ENCODE peak calls at places on chromosomes 7 and 10, in nine cellular contexts. Q, E, L, X, C, H, T, I and N are unnamed samples.

GRCh38 chr7:98137826-98138151 is 31.1 kb downstream of the LMTK2 start:
- DNase-seq in Q (no peak), E (no peak), L (no peak), X (no peak), C (no peak), H (no peak), T (no peak), I (no peak), N (no peak)

GRCh38 chr10:119129721-119130120 is 25.8 kb downstream of the DENND10 start:
- DNase-seq in Q (no peak), E (no peak), L (no peak), X (no peak), C (no peak), H (no peak), T (no peak), I (no peak), N (no peak)

GRCh38 chr7:44075296-44076075 is 6.8 kb downstream of the POLM start:
- DNase-seq in Q (no peak), E (no peak), L (no peak), X (no peak), C (no peak), H (no peak), T (no peak), I (no peak), N (no peak)

GRCh38 chr10:5283305-5284158 is 81.2 kb upstream of the UCN3 start:
- DNase-seq in Q (peak; percentile 1), E (peak; percentile 41), L (peak; percentile 59), X (peak; percentile 27), C (peak; percentile 72), H (peak; percentile 28), T (peak; percentile 54), I (no peak), N (peak; percentile 11)

GRCh38 chr10:43035785-43036184 is 41.1 kb upstream of the RET start:
- DNase-seq in Q (no peak), E (no peak), L (no peak), X (no peak), C (no peak), H (no peak), T (no peak), I (no peak), N (no peak)

GRCh38 chr7:127487381-127487780 is 94.9 kb upstream of the ZNF800 start:
- DNase-seq in Q (no peak), E (no peak), L (no peak), X (no peak), C (no peak), H (no peak), T (no peak), I (no peak), N (no peak)

GRCh38 chr10:690227-691161 is 1.0 kb upstream of the DIP2C start:
- DNase-seq in Q (no peak), E (no peak), L (peak; percentile 40), X (peak; percentile 39), C (no peak), H (no peak), T (no peak), I (no peak), N (no peak)

GRCh38 chr10:1598393-1599153 is 138.8 kb downstream of the ADARB2 start:
- DNase-seq in Q (no peak), E (no peak), L (no peak), X (no peak), C (no peak), H (no peak), T (no peak), I (no peak), N (no peak)

GRCh38 chr10:90592903-90593302 is 264.9 kb downstream of the HTR7 start:
- DNase-seq in Q (peak; percentile 26), E (no peak), L (peak; percentile 60), X (no peak), C (no peak), H (no peak), T (no peak), I (peak; percentile 57), N (peak; percentile 31)

GRCh38 chr10:97766996-97767924 is 4.5 kb downstream of the SFRP5 start:
- DNase-seq in Q (no peak), E (no peak), L (no peak), X (no peak), C (no peak), H (no peak), T (no peak), I (no peak), N (no peak)

GRCh38 chr7:696426-697258 is 29.9 kb upstream of the DNAAF5 start:
- DNase-seq in Q (no peak), E (no peak), L (no peak), X (no peak), C (no peak), H (no peak), T (no peak), I (no peak), N (no peak)

GRCh38 chr10:132443605-132443997 is 46.6 kb downstream of the PWWP2B start:
- DNase-seq in Q (no peak), E (peak; percentile 58), L (peak; percentile 48), X (peak; percentile 73), C (no peak), H (peak; percentile 29), T (peak; percentile 61), I (no peak), N (no peak)

GRCh38 chr7:2864999-2865670 is 21.0 kb upstream of the GNA12 start:
- DNase-seq in Q (peak; percentile 28), E (peak; percentile 63), L (peak; percentile 68), X (peak; percentile 74), C (peak; percentile 70), H (peak; percentile 54), T (peak; percentile 71), I (peak; percentile 82), N (peak; percentile 53)

GRCh38 chr10:121284952-121285351 is 313.3 kb downstream of the FGFR2 start:
- DNase-seq in Q (peak; percentile 61), E (no peak), L (no peak), X (no peak), C (no peak), H (no peak), T (no peak), I (no peak), N (peak; percentile 1)

GRCh38 chr7:108171164-108171563 is 41.0 kb upstream of the LAMB4 start:
- DNase-seq in Q (no peak), E (no peak), L (no peak), X (no peak), C (no peak), H (no peak), T (no peak), I (no peak), N (no peak)

GRCh38 chr7:75534727-75535307 is 42.7 kb downstream of the SPDYE5 start:
- DNase-seq in Q (no peak), E (no peak), L (peak; percentile 92), X (no peak), C (no peak), H (peak; percentile 78), T (no peak), I (no peak), N (no peak)

GRCh38 chr7:84153005-84153404 is 41.6 kb downstream of the SEMA3A start:
- DNase-seq in Q (no peak), E (no peak), L (no peak), X (no peak), C (no peak), H (no peak), T (no peak), I (no peak), N (no peak)

GRCh38 chr7:137535579-137535978 is 192.0 kb upstream of the PTN start:
- DNase-seq in Q (no peak), E (no peak), L (no peak), X (no peak), C (no peak), H (no peak), T (no peak), I (no peak), N (no peak)

GRCh38 chr7:149790754-149791360 is 17.5 kb upstream of the ZNF467 start:
- DNase-seq in Q (no peak), E (no peak), L (no peak), X (no peak), C (no peak), H (no peak), T (no peak), I (no peak), N (no peak)

GRCh38 chr7:754531-755420 is 27.7 kb upstream of the PRKAR1B start:
- DNase-seq in Q (no peak), E (no peak), L (no peak), X (no peak), C (no peak), H (no peak), T (no peak), I (no peak), N (no peak)

GRCh38 chr10:93376372-93377296 is 105.5 kb downstream of the MYOF start:
- DNase-seq in Q (peak; percentile 36), E (peak; percentile 23), L (peak; percentile 97), X (peak; percentile 69), C (peak; percentile 75), H (peak; percentile 87), T (no peak), I (peak; percentile 53), N (peak; percentile 46)

GRCh38 chr7:71687831-71688599 is 556.1 kb downstream of the GALNT17 start:
- DNase-seq in Q (no peak), E (no peak), L (no peak), X (no peak), C (no peak), H (no peak), T (no peak), I (no peak), N (no peak)

GRCh38 chr10:133125901-133126300 is 34.1 kb upstream of the KNDC1 start:
- DNase-seq in Q (no peak), E (no peak), L (no peak), X (no peak), C (no peak), H (no peak), T (no peak), I (no peak), N (no peak)

GRCh38 chr10:48806282-48806681 is 121.6 kb downstream of the WDFY4 start:
- DNase-seq in Q (no peak), E (no peak), L (no peak), X (no peak), C (no peak), H (no peak), T (no peak), I (no peak), N (no peak)

GRCh38 chr7:131652934-131653333 is 96.5 kb upstream of the PODXL start:
- DNase-seq in Q (no peak), E (no peak), L (peak; percentile 32), X (no peak), C (no peak), H (no peak), T (no peak), I (no peak), N (no peak)

GRCh38 chr10:122163182-122164027 is 107.7 kb upstream of the BTBD16 start:
- DNase-seq in Q (peak; percentile 20), E (no peak), L (peak; percentile 61), X (no peak), C (no peak), H (no peak), T (no peak), I (peak; percentile 70), N (peak; percentile 71)